ENCODE peak calls at places on chromosome 15, in five cellular contexts. O is dorsolateral prefrontal cortex; J is PC-9; F is activated effector memory CD4-positive, alpha-beta T cell treated with Interleukin-2 at 50 U/mL for 16 hours; M is right cardiac atrium. C is an unnamed sample.

GRCh38 chr15:94665687-94666441 is 434.5 kb downstream of the MCTP2 start:
- DNase-seq in O (no peak), J (no peak), F (no peak), M (no peak), C (no peak)

GRCh38 chr15:85443593-85444328 is 63.4 kb downstream of the AKAP13 start:
- DNase-seq in O (no peak), J (peak; percentile 94), F (no peak), M (no peak), C (no peak)

GRCh38 chr15:98803228-98804056 is 155.1 kb downstream of the IGF1R start:
- DNase-seq in O (no peak), J (peak; percentile 77), F (no peak), M (no peak), C (no peak)

GRCh38 chr15:27412413-27412812 is 441.4 kb downstream of the GABRG3 start:
- DNase-seq in O (no peak), J (no peak), F (no peak), M (no peak), C (no peak)

GRCh38 chr15:22952826-22953579 is 27.2 kb downstream of the CYFIP1 start:
- DNase-seq in O (no peak), J (no peak), F (no peak), M (no peak), C (no peak)

GRCh38 chr15:40349163-40349562 is 1.7 kb upstream of the PHGR1 start:
- DNase-seq in O (no peak), J (no peak), F (no peak), M (no peak), C (no peak)

GRCh38 chr15:49038382-49038781 is 7.9 kb downstream of the SECISBP2L start:
- DNase-seq in O (no peak), J (no peak), F (no peak), M (no peak), C (no peak)

GRCh38 chr15:58639992-58640391 is 109.5 kb downstream of the ADAM10 start:
- DNase-seq in O (no peak), J (no peak), F (no peak), M (no peak), C (no peak)

GRCh38 chr15:40310001-40310959 is 2.5 kb upstream of the PLCB2 start:
- DNase-seq in O (no peak), J (no peak), F (peak; percentile 46), M (peak; percentile 82), C (no peak)

GRCh38 chr15:89096664-89097063 is 8.4 kb downstream of the ABHD2 start:
- DNase-seq in O (no peak), J (no peak), F (no peak), M (peak; percentile 57), C (no peak)

GRCh38 chr15:96495386-96495785 is 164.9 kb downstream of the NR2F2 start:
- DNase-seq in O (no peak), J (no peak), F (no peak), M (no peak), C (no peak)

GRCh38 chr15:88255496-88256171 is 905 bp downstream of the NTRK3 start:
- DNase-seq in O (no peak), J (no peak), F (no peak), M (peak; percentile 71), C (no peak)

GRCh38 chr15:51382787-51383186 is 41.3 kb downstream of the GLDN start:
- DNase-seq in O (peak; percentile 62), J (no peak), F (no peak), M (peak; percentile 53), C (no peak)

GRCh38 chr15:49247556-49248102 is 77.6 kb downstream of the GALK2 start:
- DNase-seq in O (no peak), J (no peak), F (no peak), M (peak; percentile 37), C (no peak)

GRCh38 chr15:90959894-90960293 is 5.2 kb downstream of the RCCD1 start:
- DNase-seq in O (peak; percentile 66), J (no peak), F (no peak), M (peak; percentile 81), C (no peak)

GRCh38 chr15:97520689-97521088 is 439.8 kb upstream of the ARRDC4 start:
- DNase-seq in O (no peak), J (no peak), F (no peak), M (no peak), C (no peak)

GRCh38 chr15:100910119-100910518 is 9.0 kb upstream of the LRRK1 start:
- DNase-seq in O (no peak), J (no peak), F (no peak), M (no peak), C (no peak)

GRCh38 chr15:41284425-41285177 is 47.8 kb downstream of the OIP5 start:
- DNase-seq in O (no peak), J (no peak), F (no peak), M (no peak), C (no peak)

GRCh38 chr15:88465633-88466219 is 1.5 kb downstream of the MRPL46 start:
- DNase-seq in O (no peak), J (peak; percentile 83), F (no peak), M (no peak), C (no peak)

GRCh38 chr15:89114974-89115373 is 26.7 kb downstream of the ABHD2 start:
- DNase-seq in O (no peak), J (no peak), F (no peak), M (no peak), C (no peak)

GRCh38 chr15:63246691-63247464 is 30.5 kb upstream of the APH1B start:
- DNase-seq in O (no peak), J (peak; percentile 87), F (no peak), M (no peak), C (no peak)

GRCh38 chr15:62455441-62455921 is 290.4 kb upstream of the C2CD4B start:
- DNase-seq in O (no peak), J (no peak), F (no peak), M (peak; percentile 76), C (no peak)

GRCh38 chr15:70378126-70379031 is 280.7 kb upstream of the TLE3 start:
- DNase-seq in O (no peak), J (no peak), F (no peak), M (no peak), C (no peak)

GRCh38 chr15:27167738-27168137 is 196.8 kb downstream of the GABRG3 start:
- DNase-seq in O (no peak), J (no peak), F (no peak), M (no peak), C (no peak)

C was measured in C1 segment of cervical spinal cord.